ENCODE peak calls at places on chromosomes 7 and 10, in four cellular contexts. Y is EL; U is stimulated activated CD8-positive, alpha-beta memory T cell treated with anti-CD3 and anti-CD28 coated beads, Interleukin-7, amount 100 ng/mL, for 24 hours; S is LNCaP clone FGC. F is an unnamed sample.

GRCh38 chr10:74967850-74968620 is 141.6 kb downstream of the KAT6B start:
- DNase-seq in Y (no peak), U (no peak), S (peak), F (no peak)

GRCh38 chr10:48444266-48444665 is 137.8 kb downstream of the MAPK8 start:
- DNase-seq in Y (peak), U (no peak), S (peak), F (peak)

GRCh38 chr7:76997381-76998262 is 34.5 kb downstream of the SPDYE17 start:
- DNase-seq in Y (no peak), U (no peak), S (no peak), F (no peak)

GRCh38 chr10:59601985-59602384 is 107.7 kb downstream of the SLC16A9 start:
- DNase-seq in Y (no peak), U (no peak), S (no peak), F (no peak)

GRCh38 chr10:107022600-107023354 is 141.7 kb downstream of the SORCS1 start:
- DNase-seq in Y (no peak), U (no peak), S (no peak), F (no peak)

GRCh38 chr7:43648725-43649406 is 66.0 kb downstream of the STK17A start:
- DNase-seq in Y (peak), U (no peak), S (no peak), F (peak)

GRCh38 chr7:99514050-99514449 is 9.6 kb downstream of the ZKSCAN5 start:
- DNase-seq in Y (peak), U (no peak), S (no peak), F (no peak)

GRCh38 chr10:126432507-126432906 is 44.2 kb upstream of the ADAM12 start:
- DNase-seq in Y (no peak), U (no peak), S (no peak), F (no peak)

GRCh38 chr7:144653449-144653848 is 182.4 kb downstream of the TPK1 start:
- DNase-seq in Y (no peak), U (no peak), S (no peak), F (no peak)

GRCh38 chr10:70444613-70445222 is 3.2 kb upstream of the NODAL start:
- DNase-seq in Y (no peak), U (no peak), S (no peak), F (no peak)

GRCh38 chr7:135282621-135283295 is 49.1 kb downstream of the STRA8 start:
- DNase-seq in Y (no peak), U (no peak), S (no peak), F (peak)

GRCh38 chr7:77538186-77538907 is 1.3 kb downstream of the PTPN12 start:
- DNase-seq in Y (peak), U (no peak), S (peak), F (peak)

GRCh38 chr7:147525295-147525694 is 1065.3 kb upstream of the C7orf33 start:
- DNase-seq in Y (no peak), U (no peak), S (no peak), F (no peak)

GRCh38 chr7:157601530-157601929 is 264.7 kb downstream of the DNAJB6 start:
- DNase-seq in Y (no peak), U (no peak), S (no peak), F (no peak)

F was measured in A172.